ENCODE peak calls at places on chromosomes 5 and 9, in seven cellular contexts. O is cardiac muscle cell; E is tibial artery; N is naive thymus-derived CD4-positive, alpha-beta T cell; F is lower lobe of right lung; T is CD8-positive, alpha-beta memory T cell; M is lung. A is an unnamed sample.
A peak's percentile ranks its signal among the peaks of the same experiment; 100 is the strongest.

GRCh38 chr9:89440951-89441654 is 56.8 kb downstream of the SEMA4D start:
- DNase-seq in N (no peak), M (peak; percentile 67), T (no peak), E (no peak), F (peak; percentile 69), O (no peak), A (no peak)

GRCh38 chr9:127707766-127708165 is 978 bp downstream of the CFAP157 start:
- DNase-seq in E (no peak), F (no peak), M (no peak), T (peak; percentile 33), O (no peak), N (no peak), A (peak; percentile 16)

GRCh38 chr9:12818431-12819000 is 43.7 kb downstream of the LURAP1L start:
- DNase-seq in E (peak; percentile 25), O (peak; percentile 73), M (peak; percentile 54), N (no peak), F (no peak), T (no peak), A (peak; percentile 59)

GRCh38 chr9:91217388-91217787 is 144.3 kb downstream of the AUH start:
- DNase-seq in N (no peak), O (no peak), M (no peak), T (no peak), E (no peak), F (no peak), A (no peak)

GRCh38 chr9:33273972-33274328 is 9.1 kb downstream of the CHMP5 start:
- DNase-seq in F (no peak), T (no peak), E (no peak), N (no peak), O (no peak), M (no peak), A (no peak)

GRCh38 chr5:107208867-107209266 is 461.9 kb downstream of the EFNA5 start:
- DNase-seq in F (no peak), E (no peak), T (no peak), M (no peak), O (no peak), N (no peak), A (no peak)

GRCh38 chr9:86700601-86701000 is 246.7 kb downstream of the GAS1 start:
- DNase-seq in M (no peak), F (no peak), T (no peak), E (no peak), N (no peak), O (peak; percentile 87), A (peak; percentile 60)

GRCh38 chr9:93129691-93130500 is 4.2 kb downstream of the NINJ1 start:
- DNase-seq in O (no peak), T (no peak), N (no peak), E (no peak), M (no peak), F (no peak), A (no peak)

GRCh38 chr9:10173561-10173960 is 439.2 kb downstream of the PTPRD start:
- DNase-seq in F (no peak), M (no peak), T (no peak), E (no peak), O (no peak), N (no peak), A (no peak)

GRCh38 chr5:32278403-32278802 is 34.3 kb downstream of the MTMR12 start:
- DNase-seq in E (no peak), F (no peak), T (peak; percentile 6), M (no peak), O (peak; percentile 84), N (no peak), A (no peak)

GRCh38 chr5:110807174-110807573 is 68.4 kb downstream of the SLC25A46 start:
- DNase-seq in N (no peak), F (no peak), T (no peak), M (no peak), E (no peak), O (peak; percentile 51), A (no peak)

DNA sequence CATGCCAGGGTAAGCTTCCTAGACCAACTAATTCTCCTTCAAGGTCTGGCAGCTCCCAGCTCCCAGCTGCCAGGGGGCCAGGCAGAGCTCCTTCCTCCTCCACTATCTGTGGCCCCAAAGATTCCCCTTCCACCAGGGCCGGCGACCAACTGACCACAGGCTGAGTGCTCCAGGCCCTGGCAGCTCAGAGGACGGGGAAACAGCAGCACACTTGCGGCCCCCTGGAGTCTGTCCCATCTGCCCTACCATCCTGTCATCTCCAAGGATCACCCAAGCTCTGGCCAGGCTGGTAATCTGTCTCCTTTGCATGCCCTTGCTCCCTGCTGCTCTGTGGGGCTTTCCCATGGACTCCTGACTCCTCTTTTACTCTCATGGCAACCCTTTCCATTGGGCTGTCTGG is 31.2 kb upstream of the BASP1 start:
- DNase-seq in O (no peak), N (no peak), F (no peak), M (no peak), T (no peak), E (no peak), A (no peak)
- H3K27ac ChIP-seq in O (no peak overlapping the region), N (no peak overlapping the region), F (peak overlapping the region; percentile 51), M (no peak overlapping the region), T (no peak overlapping the region), E (peak overlapping the region; percentile 63), A (no peak overlapping the region)

DNA sequence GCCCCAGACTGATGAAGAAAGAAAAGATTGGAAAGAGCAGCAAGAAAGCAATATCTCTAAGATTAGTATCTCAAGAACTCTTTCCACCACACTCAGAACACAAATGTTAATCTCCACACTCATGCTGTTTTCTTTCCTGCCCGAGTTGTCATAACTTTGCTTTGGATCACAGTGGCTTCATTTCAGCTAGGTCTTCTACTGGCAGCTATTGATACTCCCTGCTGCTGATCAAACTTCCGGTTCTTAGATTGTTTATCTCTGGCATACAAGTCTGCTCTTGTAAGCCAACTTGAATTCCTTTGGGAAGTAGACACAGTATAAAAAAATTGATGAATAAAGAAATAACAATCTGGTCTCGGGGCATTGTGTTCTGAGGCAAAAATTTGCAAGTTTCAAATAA is 77.7 kb upstream of the SPEF2 start:
- DNase-seq in O (no peak), N (no peak), T (no peak), E (no peak), F (no peak), M (no peak), A (no peak)
- H3K4me3 ChIP-seq in O (no peak overlapping the region), N (no peak overlapping the region), T (no peak overlapping the region), E (no peak overlapping the region), F (no peak overlapping the region), M (no peak overlapping the region), A (no peak overlapping the region)

GRCh38 chr9:95091971-95092320 is 225.6 kb downstream of the FANCC start:
- DNase-seq in M (no peak), O (peak; percentile 62), T (no peak), E (no peak), F (no peak), N (no peak), A (no peak)

GRCh38 chr9:95091574-95091970 is 225.9 kb downstream of the FANCC start:
- DNase-seq in N (no peak), M (no peak), E (no peak), T (no peak), F (no peak), O (no peak), A (no peak)

GRCh38 chr9:95094002-95094401 is 223.5 kb downstream of the FANCC start:
- DNase-seq in O (no peak), M (no peak), N (no peak), F (no peak), E (no peak), T (no peak), A (no peak)

GRCh38 chr9:95090871-95091573 is 226.5 kb downstream of the FANCC start:
- DNase-seq in O (no peak), N (no peak), M (no peak), T (no peak), F (no peak), E (no peak), A (no peak)

DNA sequence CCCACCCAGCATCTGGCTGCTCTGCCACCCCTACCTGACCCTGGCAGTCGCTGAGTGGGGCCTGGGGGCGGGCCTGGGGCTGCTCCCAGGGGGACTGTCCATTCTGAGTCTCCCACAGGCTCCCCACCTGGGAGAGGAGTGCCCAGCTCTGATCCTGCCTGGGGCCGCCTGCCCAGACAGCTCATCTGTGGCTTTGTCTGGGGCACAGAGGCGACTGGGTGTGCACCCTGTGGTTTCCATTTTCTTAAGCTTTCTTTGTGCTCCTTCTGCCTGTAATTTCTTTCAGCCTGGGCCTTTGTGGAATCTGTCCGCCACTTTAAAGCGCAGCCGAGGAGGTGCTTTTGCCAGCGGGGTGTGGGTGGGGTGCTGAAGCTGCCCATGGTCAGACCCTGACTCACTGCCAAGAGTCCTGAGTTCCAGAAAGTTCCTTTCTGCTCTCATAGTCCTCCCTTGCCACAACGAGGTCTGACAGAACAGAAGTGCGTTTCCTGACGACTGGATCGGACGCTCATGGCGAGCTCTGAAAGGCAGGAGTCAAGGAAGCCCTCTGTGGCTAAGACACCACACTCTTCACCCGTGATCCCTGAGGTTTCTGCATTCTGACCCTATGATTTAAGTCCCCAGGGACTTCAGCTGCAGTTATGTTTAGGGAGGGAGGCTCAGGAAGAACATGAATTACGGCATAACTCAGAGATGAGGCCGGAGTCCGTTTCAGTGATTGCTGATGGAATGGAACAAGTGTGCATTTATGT is 225.0 kb downstream of the FANCC start:
- DNase-seq in F (no peak), N (no peak), M (no peak), O (peak; percentile 62), E (no peak), T (no peak), A (peak; percentile 59)
- H3K27ac ChIP-seq in F (peak overlapping the region; percentile 74), N (no peak overlapping the region), M (peak overlapping the region; percentile 17), O (peak overlapping the region; percentile 75), E (peak overlapping the region; percentile 85), T (no peak overlapping the region), A (peak overlapping the region; percentile 56)

GRCh38 chr9:129640086-129640870 is 1.7 kb downstream of the ASB6 start:
- DNase-seq in E (no peak), T (no peak), M (no peak), N (no peak), F (no peak), O (peak; percentile 46), A (no peak)
- H3K4me3 ChIP-seq in E (peak overlapping the region; percentile 92), T (peak overlapping the region; percentile 95), M (no peak overlapping the region), N (peak overlapping the region; percentile 97), F (peak overlapping the region; percentile 100), O (no peak overlapping the region), A (peak overlapping the region; percentile 85)

DNA sequence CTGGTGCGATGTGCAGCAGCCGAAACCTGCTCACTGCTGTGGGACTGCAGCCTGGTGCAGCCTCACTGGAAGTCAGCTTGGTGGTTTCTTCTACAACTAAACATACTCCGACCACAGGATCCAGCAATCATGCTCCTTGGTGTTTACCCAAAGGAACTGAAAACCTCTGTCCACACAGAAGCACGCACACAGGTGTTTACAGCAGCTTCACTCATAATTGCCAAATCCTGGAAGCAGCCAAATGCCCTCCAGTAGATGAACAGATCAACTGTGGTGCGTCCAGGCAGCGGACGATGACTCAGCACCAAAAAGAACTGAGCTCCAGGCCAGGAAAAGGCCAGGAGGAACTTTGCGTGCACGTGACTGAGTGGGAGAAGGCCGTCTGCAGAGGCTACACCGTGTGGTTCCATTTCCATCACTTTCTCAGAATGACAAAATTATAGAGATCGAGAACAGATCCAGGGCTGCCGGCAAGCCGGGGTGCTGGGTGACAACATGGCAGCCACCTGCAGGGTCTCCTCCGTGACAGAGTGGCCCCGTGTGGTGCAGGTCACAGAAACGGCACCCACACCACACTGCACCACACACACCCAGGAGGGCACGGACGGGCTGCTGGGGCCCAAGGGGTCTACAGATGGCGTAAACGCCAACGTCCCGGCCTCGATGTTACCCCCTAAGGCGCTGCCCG is 23.1 kb upstream of the NSMF start:
- DNase-seq in M (no peak), F (peak; percentile 68), O (peak; percentile 86), E (peak; percentile 67), T (no peak), N (peak; percentile 25), A (no peak)
- H3K27ac ChIP-seq in M (no peak overlapping the region), F (no peak overlapping the region), O (no peak overlapping the region), E (no peak overlapping the region), T (no peak overlapping the region), N (no peak overlapping the region), A (peak overlapping the region; percentile 1)

GRCh38 chr9:129336130-129336528 is 158.1 kb upstream of the IER5L start:
- DNase-seq in N (no peak), E (no peak), M (no peak), O (peak; percentile 90), F (no peak), T (no peak), A (no peak)
- H3K4me3 ChIP-seq in N (peak overlapping the region; percentile 74), E (peak overlapping the region; percentile 51), M (no peak overlapping the region), O (no peak overlapping the region), F (peak overlapping the region; percentile 52), T (peak overlapping the region; percentile 60), A (peak overlapping the region; percentile 30)

A was measured in small intestine.